ENCODE peak calls at places on chromosomes 7 and 10, in seven cellular contexts. One of them, this sample, is unnamed.

GRCh38 chr10:62587011-62587410 is 212.8 kb downstream of the ZNF365 start:
- ATAC-seq in stimulated activated effector memory CD8-positive, alpha-beta T cell treated with anti-CD3 and anti-CD28 coated beads, Interleukin-12 subunit alpha, Interleukin-12 subunit beta, amount 100 ng/mL, for 72 hours: no peak
- ATAC-seq in naive thymus-derived CD4-positive, alpha-beta T cell: no peak
- ATAC-seq in SK-N-SH treated with all-trans-retinoic acid at 6 μM for 48 hours: no peak
- ATAC-seq in psoas muscle: no peak
- ATAC-seq in activated naive CD4-positive, alpha-beta T cell treated with anti-CD3 and anti-CD28 coated beads, Interleukin-2, amount 50 U/mL, for 72 hours: no peak
- ATAC-seq in naive thymus-derived CD8-positive, alpha-beta T cell: no peak
- ATAC-seq in this sample: no peak

GRCh38 chr7:140674356-140674800 is 1.6 kb downstream of the ADCK2 start:
- ATAC-seq in stimulated activated effector memory CD8-positive, alpha-beta T cell treated with anti-CD3 and anti-CD28 coated beads, Interleukin-12 subunit alpha, Interleukin-12 subunit beta, amount 100 ng/mL, for 72 hours: no peak
- ATAC-seq in naive thymus-derived CD4-positive, alpha-beta T cell: no peak
- ATAC-seq in SK-N-SH treated with all-trans-retinoic acid at 6 μM for 48 hours: no peak
- ATAC-seq in psoas muscle: no peak
- ATAC-seq in activated naive CD4-positive, alpha-beta T cell treated with anti-CD3 and anti-CD28 coated beads, Interleukin-2, amount 50 U/mL, for 72 hours: no peak
- ATAC-seq in naive thymus-derived CD8-positive, alpha-beta T cell: no peak
- ATAC-seq in this sample: no peak

GRCh38 chr10:11170993-11171416 is 153.3 kb downstream of the CELF2 start:
- ATAC-seq in stimulated activated effector memory CD8-positive, alpha-beta T cell treated with anti-CD3 and anti-CD28 coated beads, Interleukin-12 subunit alpha, Interleukin-12 subunit beta, amount 100 ng/mL, for 72 hours: peak
- ATAC-seq in naive thymus-derived CD4-positive, alpha-beta T cell: peak
- ATAC-seq in SK-N-SH treated with all-trans-retinoic acid at 6 μM for 48 hours: no peak
- ATAC-seq in psoas muscle: peak
- ATAC-seq in activated naive CD4-positive, alpha-beta T cell treated with anti-CD3 and anti-CD28 coated beads, Interleukin-2, amount 50 U/mL, for 72 hours: peak
- ATAC-seq in naive thymus-derived CD8-positive, alpha-beta T cell: no peak
- ATAC-seq in this sample: peak

GRCh38 chr10:95374597-95375209 is 83.9 kb upstream of the PDLIM1 start:
- ATAC-seq in stimulated activated effector memory CD8-positive, alpha-beta T cell treated with anti-CD3 and anti-CD28 coated beads, Interleukin-12 subunit alpha, Interleukin-12 subunit beta, amount 100 ng/mL, for 72 hours: peak
- ATAC-seq in naive thymus-derived CD4-positive, alpha-beta T cell: peak
- ATAC-seq in SK-N-SH treated with all-trans-retinoic acid at 6 μM for 48 hours: peak
- ATAC-seq in psoas muscle: peak
- ATAC-seq in activated naive CD4-positive, alpha-beta T cell treated with anti-CD3 and anti-CD28 coated beads, Interleukin-2, amount 50 U/mL, for 72 hours: peak
- ATAC-seq in naive thymus-derived CD8-positive, alpha-beta T cell: no peak
- ATAC-seq in this sample: peak

GRCh38 chr7:30149640-30150272 is 15.0 kb downstream of the MTURN start:
- ATAC-seq in stimulated activated effector memory CD8-positive, alpha-beta T cell treated with anti-CD3 and anti-CD28 coated beads, Interleukin-12 subunit alpha, Interleukin-12 subunit beta, amount 100 ng/mL, for 72 hours: no peak
- ATAC-seq in naive thymus-derived CD4-positive, alpha-beta T cell: no peak
- ATAC-seq in SK-N-SH treated with all-trans-retinoic acid at 6 μM for 48 hours: no peak
- ATAC-seq in psoas muscle: no peak
- ATAC-seq in activated naive CD4-positive, alpha-beta T cell treated with anti-CD3 and anti-CD28 coated beads, Interleukin-2, amount 50 U/mL, for 72 hours: no peak
- ATAC-seq in naive thymus-derived CD8-positive, alpha-beta T cell: peak
- ATAC-seq in this sample: no peak

GRCh38 chr10:11715815-11716494 is 26.2 kb upstream of the ECHDC3 start:
- ATAC-seq in stimulated activated effector memory CD8-positive, alpha-beta T cell treated with anti-CD3 and anti-CD28 coated beads, Interleukin-12 subunit alpha, Interleukin-12 subunit beta, amount 100 ng/mL, for 72 hours: no peak
- ATAC-seq in naive thymus-derived CD4-positive, alpha-beta T cell: no peak
- ATAC-seq in SK-N-SH treated with all-trans-retinoic acid at 6 μM for 48 hours: no peak
- ATAC-seq in psoas muscle: no peak
- ATAC-seq in activated naive CD4-positive, alpha-beta T cell treated with anti-CD3 and anti-CD28 coated beads, Interleukin-2, amount 50 U/mL, for 72 hours: no peak
- ATAC-seq in naive thymus-derived CD8-positive, alpha-beta T cell: no peak
- ATAC-seq in this sample: no peak

GRCh38 chr10:31582365-31583052 is 263.5 kb downstream of the ZEB1 start:
- ATAC-seq in stimulated activated effector memory CD8-positive, alpha-beta T cell treated with anti-CD3 and anti-CD28 coated beads, Interleukin-12 subunit alpha, Interleukin-12 subunit beta, amount 100 ng/mL, for 72 hours: no peak
- ATAC-seq in naive thymus-derived CD4-positive, alpha-beta T cell: peak
- ATAC-seq in SK-N-SH treated with all-trans-retinoic acid at 6 μM for 48 hours: peak
- ATAC-seq in psoas muscle: peak
- ATAC-seq in activated naive CD4-positive, alpha-beta T cell treated with anti-CD3 and anti-CD28 coated beads, Interleukin-2, amount 50 U/mL, for 72 hours: peak
- ATAC-seq in naive thymus-derived CD8-positive, alpha-beta T cell: no peak
- ATAC-seq in this sample: no peak

GRCh38 chr10:131125511-131126225 is 185.9 kb downstream of the TCERG1L start:
- ATAC-seq in stimulated activated effector memory CD8-positive, alpha-beta T cell treated with anti-CD3 and anti-CD28 coated beads, Interleukin-12 subunit alpha, Interleukin-12 subunit beta, amount 100 ng/mL, for 72 hours: no peak
- ATAC-seq in naive thymus-derived CD4-positive, alpha-beta T cell: no peak
- ATAC-seq in SK-N-SH treated with all-trans-retinoic acid at 6 μM for 48 hours: no peak
- ATAC-seq in psoas muscle: no peak
- ATAC-seq in activated naive CD4-positive, alpha-beta T cell treated with anti-CD3 and anti-CD28 coated beads, Interleukin-2, amount 50 U/mL, for 72 hours: no peak
- ATAC-seq in naive thymus-derived CD8-positive, alpha-beta T cell: no peak
- ATAC-seq in this sample: no peak

GRCh38 chr10:121070257-121070656 is 219.1 kb downstream of the WDR11 start:
- ATAC-seq in stimulated activated effector memory CD8-positive, alpha-beta T cell treated with anti-CD3 and anti-CD28 coated beads, Interleukin-12 subunit alpha, Interleukin-12 subunit beta, amount 100 ng/mL, for 72 hours: no peak
- ATAC-seq in naive thymus-derived CD4-positive, alpha-beta T cell: no peak
- ATAC-seq in SK-N-SH treated with all-trans-retinoic acid at 6 μM for 48 hours: no peak
- ATAC-seq in psoas muscle: no peak
- ATAC-seq in activated naive CD4-positive, alpha-beta T cell treated with anti-CD3 and anti-CD28 coated beads, Interleukin-2, amount 50 U/mL, for 72 hours: no peak
- ATAC-seq in naive thymus-derived CD8-positive, alpha-beta T cell: no peak
- ATAC-seq in this sample: no peak

GRCh38 chr10:112160834-112161233 is 22.7 kb downstream of the GPAM start:
- ATAC-seq in stimulated activated effector memory CD8-positive, alpha-beta T cell treated with anti-CD3 and anti-CD28 coated beads, Interleukin-12 subunit alpha, Interleukin-12 subunit beta, amount 100 ng/mL, for 72 hours: no peak
- ATAC-seq in naive thymus-derived CD4-positive, alpha-beta T cell: no peak
- ATAC-seq in SK-N-SH treated with all-trans-retinoic acid at 6 μM for 48 hours: no peak
- ATAC-seq in psoas muscle: no peak
- ATAC-seq in activated naive CD4-positive, alpha-beta T cell treated with anti-CD3 and anti-CD28 coated beads, Interleukin-2, amount 50 U/mL, for 72 hours: no peak
- ATAC-seq in naive thymus-derived CD8-positive, alpha-beta T cell: no peak
- ATAC-seq in this sample: no peak

GRCh38 chr10:18140957-18141888 is 999 bp downstream of the CACNB2 start:
- ATAC-seq in stimulated activated effector memory CD8-positive, alpha-beta T cell treated with anti-CD3 and anti-CD28 coated beads, Interleukin-12 subunit alpha, Interleukin-12 subunit beta, amount 100 ng/mL, for 72 hours: no peak
- ATAC-seq in naive thymus-derived CD4-positive, alpha-beta T cell: no peak
- ATAC-seq in SK-N-SH treated with all-trans-retinoic acid at 6 μM for 48 hours: peak
- ATAC-seq in psoas muscle: no peak
- ATAC-seq in activated naive CD4-positive, alpha-beta T cell treated with anti-CD3 and anti-CD28 coated beads, Interleukin-2, amount 50 U/mL, for 72 hours: no peak
- ATAC-seq in naive thymus-derived CD8-positive, alpha-beta T cell: no peak
- ATAC-seq in this sample: no peak

This sample was measured in activated T-helper 17 cell treated with anti-CD3 and anti-CD28 coated beads, Interleukin-2, amount 50 U/mL, for 72 hours.